ENCODE peak calls at places on chromosomes 12 and 14, in four cellular contexts. R is fibroblast of mammary gland, B is GM06990, Z is transverse colon. S is an unnamed sample.

GRCh38 chr12:15956413-15957185 is 45.5 kb downstream of the DERA start:
- DNase-seq in R (no peak), B (no peak), Z (no peak), S (no peak)

GRCh38 chr12:69423037-69423905 is 46.9 kb upstream of the FRS2 start:
- DNase-seq in R (no peak), B (no peak), Z (no peak), S (no peak)

GRCh38 chr12:39852346-39852745 is 232.7 kb upstream of the ABCD2 start:
- DNase-seq in R (no peak), B (no peak), Z (no peak), S (no peak)

GRCh38 chr12:107328442-107329133 is 235.2 kb upstream of the CRY1 start:
- DNase-seq in R (no peak), B (no peak), Z (no peak), S (no peak)

GRCh38 chr12:88228720-88229119 is 86.6 kb downstream of the TMTC3 start:
- DNase-seq in R (no peak), B (no peak), Z (no peak), S (no peak)

GRCh38 chr14:71733210-71733883 is 198.9 kb upstream of the RGS6 start:
- DNase-seq in R (peak), B (no peak), Z (no peak), S (no peak)

GRCh38 chr14:97218713-97219355 is 421.7 kb downstream of the VRK1 start:
- DNase-seq in R (no peak), B (no peak), Z (no peak), S (peak)

GRCh38 chr12:122355702-122356101 is 66.8 kb downstream of the CLIP1 start:
- DNase-seq in R (no peak), B (no peak), Z (no peak), S (no peak)

GRCh38 chr14:81868172-81868571 is 334.5 kb upstream of the SEL1L start:
- DNase-seq in R (no peak), B (no peak), Z (no peak), S (no peak)
- TF ChIP-seq CTCF in R (no peak), B (no peak), Z (no peak), S (no peak)

GRCh38 chr12:45122776-45123380 is 72.0 kb upstream of the DBX2 start:
- DNase-seq in R (peak), B (no peak), Z (no peak), S (no peak)
- TF ChIP-seq CTCF in R (peak), B (peak), Z (no peak), S (no peak)

DNA sequence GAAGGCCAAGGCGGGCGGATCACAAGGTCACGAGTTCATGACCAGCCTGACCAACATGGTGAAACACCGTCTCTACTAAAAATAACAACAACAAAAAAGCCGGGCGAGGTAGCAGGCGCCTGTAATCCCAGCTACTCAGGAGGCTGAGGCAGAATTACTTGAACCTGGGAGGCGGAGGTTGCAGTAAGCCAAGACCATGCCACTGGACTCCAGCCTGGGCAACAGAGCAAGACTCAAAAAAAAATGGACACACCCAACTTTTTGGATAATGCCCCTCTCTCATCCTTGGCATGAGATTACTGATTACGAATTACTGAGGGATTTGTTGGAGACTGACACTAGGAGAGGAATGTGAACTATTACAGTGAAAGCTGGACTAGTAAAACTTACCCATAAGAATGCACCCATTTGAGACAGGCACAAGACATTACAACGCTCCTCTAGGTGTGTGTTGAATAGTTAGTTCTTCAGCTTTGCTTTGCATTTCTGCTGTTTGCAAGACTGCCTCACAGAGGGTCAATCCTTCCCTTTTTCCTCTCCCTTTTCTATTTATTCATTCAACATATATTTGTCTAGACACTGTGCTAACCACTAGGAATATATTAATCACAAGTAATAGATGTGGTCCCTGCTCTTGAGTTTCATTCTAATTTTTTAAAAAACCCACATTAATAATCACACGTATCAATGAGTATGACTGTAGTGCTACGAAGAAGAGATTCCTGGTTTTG is 46.0 kb upstream of the OR5AU1 start:
- DNase-seq in R (no peak), B (no peak), Z (no peak), S (no peak)
- TF ChIP-seq CTCF in R (no peak), B (no peak), Z (no peak), S (no peak)

DNA sequence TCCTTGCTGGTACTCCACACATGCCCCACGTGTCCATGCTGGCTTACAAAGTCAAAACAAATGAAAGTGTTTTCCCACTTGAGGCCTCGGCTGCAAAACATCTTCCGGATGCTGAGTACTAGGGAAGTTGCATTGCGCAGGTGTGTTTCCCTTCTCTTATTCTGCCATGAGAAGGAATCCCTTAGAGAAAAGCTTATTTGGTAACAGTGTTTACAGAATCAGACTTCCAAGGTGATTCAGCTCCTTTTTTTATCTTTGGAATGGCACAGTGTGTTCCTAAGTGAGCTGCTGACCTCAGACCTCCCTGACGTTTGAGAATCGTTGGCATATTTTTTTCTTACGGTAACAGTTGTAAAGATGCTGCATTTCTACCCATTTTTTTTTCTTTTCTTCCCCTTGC is 211.3 kb downstream of the ESR2 start:
- DNase-seq in R (peak), B (no peak), Z (no peak), S (no peak)
- TF ChIP-seq CTCF in R (no peak), B (no peak), Z (no peak), S (no peak)

DNA sequence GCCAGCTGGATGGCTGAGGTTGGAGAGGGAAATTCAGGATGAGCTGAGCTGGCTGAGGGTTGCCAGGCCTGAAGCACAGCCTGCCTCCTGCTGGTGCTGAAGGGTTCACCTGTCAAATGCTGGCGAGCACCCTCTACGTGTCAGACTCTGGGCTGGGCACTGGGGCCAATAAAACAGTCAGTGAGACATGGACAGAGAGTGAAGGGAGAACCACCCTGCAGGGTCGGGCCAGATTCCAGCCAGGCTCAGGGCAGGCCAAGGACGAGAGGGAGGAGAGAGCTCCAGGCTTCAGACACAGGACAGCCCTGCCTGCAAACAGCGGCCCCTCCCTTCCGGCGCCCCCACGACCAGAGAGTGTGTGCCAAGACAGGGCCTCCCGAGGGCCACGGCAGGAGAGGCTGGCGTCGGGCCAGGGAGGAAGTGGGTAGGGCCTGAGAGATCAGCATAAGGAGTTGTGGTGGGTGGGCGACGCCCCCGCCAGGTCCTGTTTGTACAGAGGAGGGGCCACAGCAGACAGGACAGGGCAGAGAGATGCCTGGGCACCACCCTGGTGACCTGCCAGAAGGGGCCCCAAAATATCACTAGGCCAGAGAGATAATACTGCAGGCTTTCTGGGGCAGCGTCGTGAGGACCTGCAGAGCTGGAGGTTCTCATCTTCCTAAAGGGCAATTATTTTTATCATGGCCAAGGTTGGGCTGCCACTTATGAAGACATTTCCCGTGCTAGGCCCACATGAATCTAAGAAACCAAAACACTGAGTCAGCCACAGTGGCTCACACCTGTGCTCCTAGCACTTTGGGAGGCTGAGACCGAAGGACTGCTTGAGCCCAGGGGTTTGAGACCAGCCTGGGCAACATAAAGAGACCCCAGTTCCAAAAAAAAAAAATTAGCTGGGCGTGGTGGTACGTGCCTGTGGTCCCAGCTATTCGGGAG is 73.1 kb upstream of the GPR68 start:
- DNase-seq in R (peak), B (peak), Z (peak), S (peak)
- TF ChIP-seq CTCF in R (peak), B (peak), Z (peak), S (peak)

GRCh38 chr12:62345667-62346066 is 85.5 kb downstream of the USP15 start:
- DNase-seq in R (no peak), B (no peak), Z (no peak), S (no peak)

GRCh38 chr12:62351326-62351725 is 91.1 kb downstream of the USP15 start:
- DNase-seq in R (no peak), B (no peak), Z (no peak), S (no peak)

GRCh38 chr12:62347922-62348650 is 87.9 kb downstream of the USP15 start:
- DNase-seq in R (peak), B (no peak), Z (no peak), S (no peak)

GRCh38 chr12:62346817-62347216 is 86.6 kb downstream of the USP15 start:
- DNase-seq in R (no peak), B (no peak), Z (no peak), S (no peak)

DNA sequence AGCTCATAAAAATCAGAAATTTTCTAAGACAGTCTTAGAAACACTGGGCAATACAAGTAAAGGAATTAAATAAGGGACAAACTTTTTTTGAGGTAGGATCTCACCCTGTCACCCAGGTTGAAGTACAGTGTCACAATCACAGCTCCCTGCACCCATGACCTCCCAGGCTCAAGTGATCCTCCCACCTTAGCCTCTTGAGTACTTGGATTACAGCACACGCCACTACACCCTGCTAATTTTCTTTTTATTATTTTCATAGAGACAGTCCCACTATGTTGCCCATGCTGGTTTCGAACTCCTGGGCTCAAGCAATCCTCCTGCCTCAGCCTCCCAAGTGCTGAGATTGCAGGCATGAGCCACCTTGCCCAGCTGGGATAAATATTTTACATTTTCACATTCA is 90.3 kb downstream of the USP15 start:
- DNase-seq in R (no peak), B (no peak), Z (no peak), S (no peak)
- TF ChIP-seq CTCF in R (no peak), B (no peak), Z (no peak), S (peak)

DNA sequence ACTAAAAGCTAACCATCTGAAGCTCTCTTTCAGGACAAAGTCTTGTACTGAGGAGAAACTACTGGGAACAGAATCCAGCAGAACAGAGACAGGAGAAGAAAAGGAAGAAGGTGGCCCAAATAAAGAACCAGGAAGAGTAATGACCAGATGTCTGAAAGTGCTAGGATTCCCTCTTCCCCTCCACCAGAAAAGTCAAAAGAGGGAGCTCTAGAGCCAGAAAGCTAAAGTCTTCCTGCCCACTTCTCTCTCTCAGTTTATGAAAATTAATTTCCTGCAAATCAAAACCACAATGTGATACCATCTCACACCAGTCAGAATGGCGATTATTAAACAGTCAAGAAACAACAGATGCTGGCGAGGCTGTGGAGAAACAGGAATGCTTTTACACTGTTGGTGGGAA is 47.2 kb downstream of the SPPL3 start:
- DNase-seq in R (no peak), B (no peak), Z (no peak), S (no peak)
- TF ChIP-seq CTCF in R (peak), B (peak), Z (no peak), S (peak)